ENCODE peak calls at places on chromosomes 11 and 22, in four cellular contexts. T, J, E and K are unnamed samples.

GRCh38 chr11:3058753-3059664 is 1.8 kb upstream of the CARS1 start:
- DNase-seq in T (peak), J (no peak), E (peak), K (no peak)

GRCh38 chr11:1730230-1730629 is 20.2 kb downstream of the IFITM10 start:
- DNase-seq in T (no peak), J (no peak), E (no peak), K (no peak)

GRCh38 chr11:95248666-95249467 is 17.9 kb upstream of the SESN3 start:
- DNase-seq in T (no peak), J (peak), E (no peak), K (no peak)

GRCh38 chr22:12601870-12602779 is 2925.9 kb upstream of the OR11H1 start:
- DNase-seq in T (no peak), J (no peak), E (no peak), K (no peak)

GRCh38 chr11:39569784-39570183 is 1889.7 kb downstream of the LRRC4C start:
- DNase-seq in T (no peak), J (no peak), E (no peak), K (no peak)

GRCh38 chr11:67463680-67464410 is 5.2 kb downstream of the TMEM134 start:
- DNase-seq in T (peak), J (no peak), E (no peak), K (peak)

GRCh38 chr11:34501500-34501899 is 12.1 kb downstream of the ELF5 start:
- DNase-seq in T (peak), J (no peak), E (no peak), K (peak)

GRCh38 chr11:46277313-46277622 is 194 bp upstream of the CREB3L1 start:
- DNase-seq in T (no peak), J (no peak), E (peak), K (no peak)

GRCh38 chr11:1297576-1298473 is 11.6 kb downstream of the TOLLIP start:
- DNase-seq in T (no peak), J (no peak), E (no peak), K (no peak)

GRCh38 chr11:19398772-19399542 is 158.2 kb upstream of the E2F8 start:
- DNase-seq in T (no peak), J (no peak), E (no peak), K (no peak)

GRCh38 chr11:67118059-67118766 is 850 bp upstream of the KDM2A start:
- DNase-seq in T (peak), J (no peak), E (peak), K (no peak)

GRCh38 chr11:2582436-2582931 is 117.3 kb downstream of the KCNQ1OT1 start:
- DNase-seq in T (no peak), J (no peak), E (no peak), K (no peak)

DNA sequence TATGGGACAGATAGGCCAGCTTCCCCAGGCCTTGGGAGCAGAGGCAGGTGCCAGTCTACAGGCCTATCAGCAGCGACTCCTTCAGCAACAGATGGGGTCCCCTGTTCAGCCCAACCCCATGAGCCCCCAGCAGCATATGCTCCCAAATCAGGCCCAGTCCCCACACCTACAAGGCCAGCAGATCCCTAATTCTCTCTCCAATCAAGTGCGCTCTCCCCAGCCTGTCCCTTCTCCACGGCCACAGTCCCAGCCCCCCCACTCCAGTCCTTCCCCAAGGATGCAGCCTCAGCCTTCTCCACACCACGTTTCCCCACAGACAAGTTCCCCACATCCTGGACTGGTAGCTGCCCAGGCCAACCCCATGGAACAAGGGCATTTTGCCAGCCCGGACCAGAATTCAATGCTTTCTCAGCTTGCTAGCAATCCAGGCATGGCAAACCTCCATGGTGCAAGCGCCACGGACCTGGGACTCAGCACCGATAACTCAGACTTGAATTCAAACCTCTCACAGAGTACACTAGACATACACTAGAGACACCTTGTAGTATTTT is 26.6 kb upstream of the L3MBTL2 start:
- DNase-seq in T (no peak), J (no peak), E (no peak), K (no peak)
- H3K4me3 ChIP-seq in T (no peak), J (no peak), E (no peak), K (no peak)

GRCh38 chr11:85950317-85951048 is 95.3 kb downstream of the CCDC83 start:
- DNase-seq in T (no peak), J (no peak), E (no peak), K (no peak)

GRCh38 chr11:85953491-85954143 is 98.4 kb downstream of the CCDC83 start:
- DNase-seq in T (no peak), J (no peak), E (no peak), K (no peak)

GRCh38 chr11:85951049-85951405 is 95.8 kb downstream of the CCDC83 start:
- DNase-seq in T (no peak), J (no peak), E (no peak), K (no peak)

GRCh38 chr11:85951428-85952107 is 96.4 kb downstream of the CCDC83 start:
- DNase-seq in T (no peak), J (no peak), E (no peak), K (no peak)

GRCh38 chr11:85955531-85955930 is 100.3 kb downstream of the CCDC83 start:
- DNase-seq in T (no peak), J (no peak), E (no peak), K (no peak)
- TF ChIP-seq MYC in T (no peak), J (no peak), E (no peak), K (no peak)

GRCh38 chr22:48579915-48580279 is 1247.8 kb downstream of the BRD1 start:
- DNase-seq in T (no peak), J (no peak), E (no peak), K (no peak)
- H3K4me3 ChIP-seq in T (no peak), J (no peak), E (no peak), K (no peak)

DNA sequence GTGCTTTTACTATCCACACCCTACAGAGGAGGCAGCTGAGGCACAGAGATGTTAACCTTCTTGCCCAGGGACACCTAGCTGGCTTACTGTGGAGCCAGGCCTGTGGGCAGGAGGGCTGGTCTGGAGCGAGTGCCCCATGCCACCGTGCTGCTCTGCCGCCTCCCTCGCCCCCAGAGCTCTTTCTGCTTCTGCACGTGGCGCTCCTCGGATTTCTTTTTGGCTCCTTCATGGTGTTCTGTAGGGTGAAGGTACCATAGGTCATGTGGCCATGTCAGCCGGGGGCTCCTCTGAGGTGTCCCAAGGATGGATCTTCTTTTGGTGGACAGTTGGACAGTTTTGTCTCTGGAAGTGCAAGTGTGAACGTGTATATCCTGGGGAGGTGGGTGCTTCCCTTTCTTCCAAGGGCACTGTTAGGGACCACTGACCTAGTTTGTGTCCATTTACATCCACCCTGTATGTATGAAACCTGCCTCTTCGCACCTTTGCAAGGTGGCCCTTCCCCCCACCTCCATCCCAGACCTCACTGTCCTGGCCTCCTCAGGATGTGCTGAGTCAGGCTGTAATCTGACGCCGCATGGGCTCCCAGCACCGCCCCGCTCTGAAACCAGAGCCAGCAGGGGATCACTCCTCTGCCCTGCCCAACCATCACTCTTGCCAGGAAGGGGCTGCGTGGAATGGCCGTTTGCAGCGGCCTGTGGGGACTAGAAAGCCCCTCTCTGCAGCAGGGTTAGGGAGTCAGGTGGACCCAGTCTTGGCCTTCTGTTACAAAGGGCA is 31.7 kb downstream of the POLR3H start:
- DNase-seq in T (peak), J (no peak), E (no peak), K (no peak)
- TF ChIP-seq MYC in T (no peak), J (no peak), E (no peak), K (no peak)

GRCh38 chr11:31800398-31801265 is 10.5 kb downstream of the PAX6 start:
- DNase-seq in T (no peak), J (no peak), E (no peak), K (no peak)
- H3K4me3 ChIP-seq in T (no peak), J (no peak), E (no peak), K (no peak)